ENCODE peak calls at places on chromosome 18, in five cellular contexts. One of them, this sample, is unnamed.

GRCh38 chr18:79211844-79212243 is 142.7 kb downstream of the ATP9B start:
- DNase-seq in AG08396: no peak
- DNase-seq in EH: peak
- DNase-seq in tibial artery: no peak
- DNase-seq in dermis microvascular lymphatic vessel endothelial cell: no peak
- DNase-seq in this sample: no peak

GRCh38 chr18:45760443-45761036 is 36.6 kb downstream of the SLC14A1 start:
- DNase-seq in AG08396: no peak
- DNase-seq in EH: no peak
- DNase-seq in tibial artery: no peak
- DNase-seq in dermis microvascular lymphatic vessel endothelial cell: no peak
- DNase-seq in this sample: no peak

GRCh38 chr18:25005602-25006375 is 346.2 kb downstream of the ZNF521 start:
- DNase-seq in AG08396: no peak
- DNase-seq in EH: no peak
- DNase-seq in tibial artery: no peak
- DNase-seq in dermis microvascular lymphatic vessel endothelial cell: peak
- DNase-seq in this sample: no peak

GRCh38 chr18:8742382-8743361 is 37.3 kb downstream of the MTCL1 start:
- DNase-seq in AG08396: no peak
- DNase-seq in EH: no peak
- DNase-seq in tibial artery: no peak
- DNase-seq in dermis microvascular lymphatic vessel endothelial cell: no peak
- DNase-seq in this sample: no peak

GRCh38 chr18:75214766-75215515 is 4.3 kb downstream of the TSHZ1 start:
- DNase-seq in AG08396: no peak
- DNase-seq in EH: no peak
- DNase-seq in tibial artery: no peak
- DNase-seq in dermis microvascular lymphatic vessel endothelial cell: no peak
- DNase-seq in this sample: no peak

GRCh38 chr18:13436596-13436995 is 218.0 kb downstream of the LDLRAD4 start:
- DNase-seq in AG08396: no peak
- DNase-seq in EH: no peak
- DNase-seq in tibial artery: no peak
- DNase-seq in dermis microvascular lymphatic vessel endothelial cell: no peak
- DNase-seq in this sample: no peak

GRCh38 chr18:62716679-62717058 is 1.3 kb downstream of the PHLPP1 start:
- DNase-seq in AG08396: peak
- DNase-seq in EH: peak
- DNase-seq in tibial artery: peak
- DNase-seq in dermis microvascular lymphatic vessel endothelial cell: no peak
- DNase-seq in this sample: peak

GRCh38 chr18:42113529-42114191 is 158.6 kb downstream of the PIK3C3 start:
- DNase-seq in AG08396: no peak
- DNase-seq in EH: peak
- DNase-seq in tibial artery: no peak
- DNase-seq in dermis microvascular lymphatic vessel endothelial cell: no peak
- DNase-seq in this sample: no peak

GRCh38 chr18:61732854-61733253 is 160.0 kb downstream of the RNF152 start:
- DNase-seq in AG08396: no peak
- DNase-seq in EH: no peak
- DNase-seq in tibial artery: peak
- DNase-seq in dermis microvascular lymphatic vessel endothelial cell: no peak
- DNase-seq in this sample: peak

GRCh38 chr18:79195716-79196683 is 126.8 kb downstream of the ATP9B start:
- DNase-seq in AG08396: no peak
- DNase-seq in EH: no peak
- DNase-seq in tibial artery: no peak
- DNase-seq in dermis microvascular lymphatic vessel endothelial cell: no peak
- DNase-seq in this sample: no peak

GRCh38 chr18:11963991-11964484 is 17.3 kb upstream of the IMPA2 start:
- DNase-seq in AG08396: peak
- DNase-seq in EH: peak
- DNase-seq in tibial artery: no peak
- DNase-seq in dermis microvascular lymphatic vessel endothelial cell: no peak
- DNase-seq in this sample: no peak

GRCh38 chr18:59353079-59353680 is 5.9 kb downstream of the LMAN1 start:
- DNase-seq in AG08396: no peak
- DNase-seq in EH: peak
- DNase-seq in tibial artery: no peak
- DNase-seq in dermis microvascular lymphatic vessel endothelial cell: no peak
- DNase-seq in this sample: no peak

GRCh38 chr18:76490701-76491171 is 4.3 kb downstream of the ZNF516 start:
- DNase-seq in AG08396: peak
- DNase-seq in EH: peak
- DNase-seq in tibial artery: no peak
- DNase-seq in dermis microvascular lymphatic vessel endothelial cell: no peak
- DNase-seq in this sample: peak

GRCh38 chr18:4541588-4541987 is 86.5 kb upstream of the DLGAP1 start:
- DNase-seq in AG08396: no peak
- DNase-seq in EH: no peak
- DNase-seq in tibial artery: no peak
- DNase-seq in dermis microvascular lymphatic vessel endothelial cell: no peak
- DNase-seq in this sample: no peak

GRCh38 chr18:28494151-28494550 is 317.2 kb upstream of the CDH2 start:
- DNase-seq in AG08396: no peak
- DNase-seq in EH: peak
- DNase-seq in tibial artery: no peak
- DNase-seq in dermis microvascular lymphatic vessel endothelial cell: no peak
- DNase-seq in this sample: no peak

GRCh38 chr18:75350440-75350839 is 77.1 kb downstream of the SMIM21 start:
- DNase-seq in AG08396: no peak
- DNase-seq in EH: peak
- DNase-seq in tibial artery: no peak
- DNase-seq in dermis microvascular lymphatic vessel endothelial cell: no peak
- DNase-seq in this sample: no peak

GRCh38 chr18:75544496-75544895 is 117.0 kb upstream of the SMIM21 start:
- DNase-seq in AG08396: no peak
- DNase-seq in EH: peak
- DNase-seq in tibial artery: no peak
- DNase-seq in dermis microvascular lymphatic vessel endothelial cell: no peak
- DNase-seq in this sample: no peak

GRCh38 chr18:59629894-59630293 is 67.3 kb downstream of the CCBE1 start:
- DNase-seq in AG08396: no peak
- DNase-seq in EH: no peak
- DNase-seq in tibial artery: peak
- DNase-seq in dermis microvascular lymphatic vessel endothelial cell: no peak
- DNase-seq in this sample: no peak

GRCh38 chr18:35407871-35408481 is 30.8 kb upstream of the ZNF396 start:
- DNase-seq in AG08396: peak
- DNase-seq in EH: peak
- DNase-seq in tibial artery: no peak
- DNase-seq in dermis microvascular lymphatic vessel endothelial cell: peak
- DNase-seq in this sample: no peak

GRCh38 chr18:63837556-63837955 is 49.9 kb upstream of the SERPINB2 start:
- DNase-seq in AG08396: no peak
- DNase-seq in EH: no peak
- DNase-seq in tibial artery: no peak
- DNase-seq in dermis microvascular lymphatic vessel endothelial cell: no peak
- DNase-seq in this sample: no peak

GRCh38 chr18:23626451-23627279 is 36.0 kb downstream of the ANKRD29 start:
- DNase-seq in AG08396: no peak
- DNase-seq in EH: peak
- DNase-seq in tibial artery: no peak
- DNase-seq in dermis microvascular lymphatic vessel endothelial cell: no peak
- DNase-seq in this sample: no peak

GRCh38 chr18:76679877-76680276 is 142.5 kb upstream of the ZNF236 start:
- DNase-seq in AG08396: no peak
- DNase-seq in EH: no peak
- DNase-seq in tibial artery: no peak
- DNase-seq in dermis microvascular lymphatic vessel endothelial cell: no peak
- DNase-seq in this sample: no peak

GRCh38 chr18:64234336-64234735 is 85.4 kb upstream of the LINC00305 start:
- DNase-seq in AG08396: no peak
- DNase-seq in EH: no peak
- DNase-seq in tibial artery: no peak
- DNase-seq in dermis microvascular lymphatic vessel endothelial cell: no peak
- DNase-seq in this sample: no peak

GRCh38 chr18:44826418-44827259 is 146.0 kb downstream of the SETBP1 start:
- DNase-seq in AG08396: peak
- DNase-seq in EH: peak
- DNase-seq in tibial artery: peak
- DNase-seq in dermis microvascular lymphatic vessel endothelial cell: peak
- DNase-seq in this sample: peak

GRCh38 chr18:10432781-10433180 is 21.7 kb upstream of the APCDD1 start:
- DNase-seq in AG08396: no peak
- DNase-seq in EH: no peak
- DNase-seq in tibial artery: peak
- DNase-seq in dermis microvascular lymphatic vessel endothelial cell: no peak
- DNase-seq in this sample: no peak